ENCODE peak calls at places on chromosomes 6 and 20, in six cellular contexts. One of them, this sample, is unnamed.

GRCh38 chr6:129215916-129216525 is 333.1 kb downstream of the LAMA2 start:
- DNase-seq in astrocyte of the spinal cord: no peak
- DNase-seq in GM20000: no peak
- DNase-seq in gastrocnemius medialis: no peak
- DNase-seq in CD8-positive, alpha-beta T cell: no peak
- DNase-seq in MM.1S: no peak
- DNase-seq in this sample: no peak

GRCh38 chr6:25454141-25454540 is 175.0 kb downstream of the CARMIL1 start:
- DNase-seq in astrocyte of the spinal cord: no peak
- DNase-seq in GM20000: no peak
- DNase-seq in gastrocnemius medialis: no peak
- DNase-seq in CD8-positive, alpha-beta T cell: no peak
- DNase-seq in MM.1S: no peak
- DNase-seq in this sample: no peak

GRCh38 chr20:33541797-33542196 is 51.9 kb downstream of the CBFA2T2 start:
- DNase-seq in astrocyte of the spinal cord: no peak
- DNase-seq in GM20000: no peak
- DNase-seq in gastrocnemius medialis: no peak
- DNase-seq in CD8-positive, alpha-beta T cell: no peak
- DNase-seq in MM.1S: no peak
- DNase-seq in this sample: no peak

GRCh38 chr6:163668061-163668426 is 253.5 kb downstream of the QKI start:
- DNase-seq in astrocyte of the spinal cord: no peak
- DNase-seq in GM20000: peak; percentile 64
- DNase-seq in gastrocnemius medialis: no peak
- DNase-seq in CD8-positive, alpha-beta T cell: no peak
- DNase-seq in MM.1S: no peak
- DNase-seq in this sample: no peak

GRCh38 chr20:56554869-56555268 is 21.8 kb downstream of the FAM209B start:
- DNase-seq in astrocyte of the spinal cord: peak; percentile 97
- DNase-seq in GM20000: peak; percentile 47
- DNase-seq in gastrocnemius medialis: peak; percentile 15
- DNase-seq in CD8-positive, alpha-beta T cell: no peak
- DNase-seq in MM.1S: peak; percentile 97
- DNase-seq in this sample: peak; percentile 58

GRCh38 chr6:161031721-161032495 is 40.3 kb downstream of the MAP3K4 start:
- DNase-seq in astrocyte of the spinal cord: peak; percentile 65
- DNase-seq in GM20000: no peak
- DNase-seq in gastrocnemius medialis: no peak
- DNase-seq in CD8-positive, alpha-beta T cell: no peak
- DNase-seq in MM.1S: no peak
- DNase-seq in this sample: no peak

GRCh38 chr6:144362042-144363018 is 77.2 kb downstream of the UTRN start:
- DNase-seq in astrocyte of the spinal cord: peak; percentile 35
- DNase-seq in GM20000: no peak
- DNase-seq in gastrocnemius medialis: no peak
- DNase-seq in CD8-positive, alpha-beta T cell: no peak
- DNase-seq in MM.1S: no peak
- DNase-seq in this sample: no peak

GRCh38 chr20:58402305-58402704 is 13.3 kb downstream of the VAPB start:
- DNase-seq in astrocyte of the spinal cord: no peak
- DNase-seq in GM20000: peak; percentile 24
- DNase-seq in gastrocnemius medialis: no peak
- DNase-seq in CD8-positive, alpha-beta T cell: no peak
- DNase-seq in MM.1S: no peak
- DNase-seq in this sample: no peak

GRCh38 chr6:150184850-150185480 is 42.1 kb downstream of the PPP1R14C start:
- DNase-seq in astrocyte of the spinal cord: no peak
- DNase-seq in GM20000: no peak
- DNase-seq in gastrocnemius medialis: no peak
- DNase-seq in CD8-positive, alpha-beta T cell: no peak
- DNase-seq in MM.1S: no peak
- DNase-seq in this sample: no peak

GRCh38 chr20:10357061-10357708 is 76.8 kb downstream of the MKKS start:
- DNase-seq in astrocyte of the spinal cord: no peak
- DNase-seq in GM20000: no peak
- DNase-seq in gastrocnemius medialis: no peak
- DNase-seq in CD8-positive, alpha-beta T cell: no peak
- DNase-seq in MM.1S: no peak
- DNase-seq in this sample: no peak

GRCh38 chr6:42564496-42564890 is 664 bp downstream of the UBR2 start:
- DNase-seq in astrocyte of the spinal cord: no peak
- DNase-seq in GM20000: peak; percentile 29
- DNase-seq in gastrocnemius medialis: no peak
- DNase-seq in CD8-positive, alpha-beta T cell: no peak
- DNase-seq in MM.1S: peak; percentile 42
- DNase-seq in this sample: no peak

GRCh38 chr6:46661500-46661899 is 8.7 kb downstream of the SLC25A27 start:
- DNase-seq in astrocyte of the spinal cord: no peak
- DNase-seq in GM20000: no peak
- DNase-seq in gastrocnemius medialis: no peak
- DNase-seq in CD8-positive, alpha-beta T cell: no peak
- DNase-seq in MM.1S: no peak
- DNase-seq in this sample: no peak

GRCh38 chr20:49366687-49367086 is 88.8 kb upstream of the ZNFX1 start:
- DNase-seq in astrocyte of the spinal cord: no peak
- DNase-seq in GM20000: no peak
- DNase-seq in gastrocnemius medialis: no peak
- DNase-seq in CD8-positive, alpha-beta T cell: no peak
- DNase-seq in MM.1S: no peak
- DNase-seq in this sample: no peak

GRCh38 chr6:144423167-144423566 is 138.0 kb downstream of the UTRN start:
- DNase-seq in astrocyte of the spinal cord: peak; percentile 29
- DNase-seq in GM20000: no peak
- DNase-seq in gastrocnemius medialis: no peak
- DNase-seq in CD8-positive, alpha-beta T cell: no peak
- DNase-seq in MM.1S: no peak
- DNase-seq in this sample: no peak

GRCh38 chr6:30493643-30494250 is 4.4 kb downstream of the HLA-E start:
- DNase-seq in astrocyte of the spinal cord: no peak
- DNase-seq in GM20000: no peak
- DNase-seq in gastrocnemius medialis: no peak
- DNase-seq in CD8-positive, alpha-beta T cell: peak; percentile 73
- DNase-seq in MM.1S: no peak
- DNase-seq in this sample: no peak
- TF ChIP-seq CTCF in astrocyte of the spinal cord: no peak
- TF ChIP-seq CTCF in GM20000: peak; percentile 22
- TF ChIP-seq CTCF in gastrocnemius medialis: no peak
- TF ChIP-seq CTCF in CD8-positive, alpha-beta T cell: peak; percentile 36
- TF ChIP-seq CTCF in MM.1S: peak; percentile 17
- TF ChIP-seq CTCF in this sample: no peak

DNA sequence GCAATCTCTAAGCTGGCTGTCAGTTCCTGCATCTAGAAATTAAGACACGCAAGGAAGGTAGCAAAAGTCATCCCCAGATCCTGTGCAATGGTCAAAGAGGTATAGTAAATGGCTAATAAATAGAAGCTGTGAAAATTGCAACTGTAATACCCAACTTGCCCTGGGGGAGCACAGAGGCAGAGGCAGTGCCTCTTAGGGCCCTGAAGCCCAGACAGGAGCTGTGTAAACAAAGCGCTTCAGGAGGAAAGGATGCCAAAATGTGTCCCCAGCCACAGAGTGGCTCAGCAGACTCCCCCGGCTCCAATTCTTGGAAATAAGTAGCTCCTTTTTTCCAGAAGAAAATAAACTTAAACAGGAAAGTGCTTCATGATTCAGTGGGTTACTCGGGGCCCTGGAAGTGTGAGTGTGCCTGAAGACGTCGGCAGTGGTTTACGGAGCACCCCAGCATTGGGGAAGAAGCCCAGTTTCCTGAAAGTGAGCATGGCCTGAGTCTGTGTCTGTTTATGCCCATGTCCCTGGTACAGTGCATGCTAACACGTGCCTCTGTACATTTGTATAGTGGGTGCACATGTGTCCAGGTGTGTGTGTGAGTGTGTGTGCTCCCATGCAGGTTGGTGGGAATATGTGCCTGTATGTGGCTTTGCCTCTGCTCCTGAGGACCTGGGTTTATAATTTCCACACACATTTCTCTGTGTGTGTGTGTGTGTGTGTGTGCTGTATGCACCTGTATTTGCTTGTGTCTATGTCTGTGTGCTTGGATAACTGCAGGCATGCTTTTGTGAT is 246.7 kb downstream of the MAFB start:
- DNase-seq in astrocyte of the spinal cord: peak; percentile 19
- DNase-seq in GM20000: no peak
- DNase-seq in gastrocnemius medialis: no peak
- DNase-seq in CD8-positive, alpha-beta T cell: no peak
- DNase-seq in MM.1S: no peak
- DNase-seq in this sample: no peak
- TF ChIP-seq CTCF in astrocyte of the spinal cord: peak; percentile 22
- TF ChIP-seq CTCF in GM20000: no peak
- TF ChIP-seq CTCF in gastrocnemius medialis: no peak
- TF ChIP-seq CTCF in CD8-positive, alpha-beta T cell: no peak
- TF ChIP-seq CTCF in MM.1S: no peak
- TF ChIP-seq CTCF in this sample: no peak

GRCh38 chr6:125952764-125953501 is 3.6 kb upstream of the HINT3 start:
- DNase-seq in astrocyte of the spinal cord: no peak
- DNase-seq in GM20000: peak; percentile 28
- DNase-seq in gastrocnemius medialis: no peak
- DNase-seq in CD8-positive, alpha-beta T cell: no peak
- DNase-seq in MM.1S: peak; percentile 57
- DNase-seq in this sample: no peak

GRCh38 chr6:125951323-125951722 is 5.2 kb upstream of the HINT3 start:
- DNase-seq in astrocyte of the spinal cord: no peak
- DNase-seq in GM20000: no peak
- DNase-seq in gastrocnemius medialis: no peak
- DNase-seq in CD8-positive, alpha-beta T cell: no peak
- DNase-seq in MM.1S: no peak
- DNase-seq in this sample: no peak

GRCh38 chr6:125950293-125950692 is 6.3 kb upstream of the HINT3 start:
- DNase-seq in astrocyte of the spinal cord: no peak
- DNase-seq in GM20000: no peak
- DNase-seq in gastrocnemius medialis: no peak
- DNase-seq in CD8-positive, alpha-beta T cell: no peak
- DNase-seq in MM.1S: no peak
- DNase-seq in this sample: no peak

GRCh38 chr6:125954735-125955410 is 1.7 kb upstream of the HINT3 start:
- DNase-seq in astrocyte of the spinal cord: no peak
- DNase-seq in GM20000: no peak
- DNase-seq in gastrocnemius medialis: no peak
- DNase-seq in CD8-positive, alpha-beta T cell: no peak
- DNase-seq in MM.1S: no peak
- DNase-seq in this sample: no peak

GRCh38 chr6:125953502-125953875 is 3.1 kb upstream of the HINT3 start:
- DNase-seq in astrocyte of the spinal cord: no peak
- DNase-seq in GM20000: no peak
- DNase-seq in gastrocnemius medialis: no peak
- DNase-seq in CD8-positive, alpha-beta T cell: no peak
- DNase-seq in MM.1S: peak; percentile 90
- DNase-seq in this sample: no peak
- TF ChIP-seq CTCF in astrocyte of the spinal cord: peak; percentile 15
- TF ChIP-seq CTCF in GM20000: peak; percentile 3
- TF ChIP-seq CTCF in gastrocnemius medialis: no peak
- TF ChIP-seq CTCF in CD8-positive, alpha-beta T cell: no peak
- TF ChIP-seq CTCF in MM.1S: peak; percentile 77
- TF ChIP-seq CTCF in this sample: no peak

GRCh38 chr6:108518714-108519576 is 41.8 kb upstream of the FOXO3 start:
- DNase-seq in astrocyte of the spinal cord: peak; percentile 10
- DNase-seq in GM20000: no peak
- DNase-seq in gastrocnemius medialis: no peak
- DNase-seq in CD8-positive, alpha-beta T cell: no peak
- DNase-seq in MM.1S: peak; percentile 14
- DNase-seq in this sample: no peak
- TF ChIP-seq CTCF in astrocyte of the spinal cord: peak; percentile 58
- TF ChIP-seq CTCF in GM20000: no peak
- TF ChIP-seq CTCF in gastrocnemius medialis: no peak
- TF ChIP-seq CTCF in CD8-positive, alpha-beta T cell: no peak
- TF ChIP-seq CTCF in MM.1S: peak; percentile 56
- TF ChIP-seq CTCF in this sample: peak; percentile 8

DNA sequence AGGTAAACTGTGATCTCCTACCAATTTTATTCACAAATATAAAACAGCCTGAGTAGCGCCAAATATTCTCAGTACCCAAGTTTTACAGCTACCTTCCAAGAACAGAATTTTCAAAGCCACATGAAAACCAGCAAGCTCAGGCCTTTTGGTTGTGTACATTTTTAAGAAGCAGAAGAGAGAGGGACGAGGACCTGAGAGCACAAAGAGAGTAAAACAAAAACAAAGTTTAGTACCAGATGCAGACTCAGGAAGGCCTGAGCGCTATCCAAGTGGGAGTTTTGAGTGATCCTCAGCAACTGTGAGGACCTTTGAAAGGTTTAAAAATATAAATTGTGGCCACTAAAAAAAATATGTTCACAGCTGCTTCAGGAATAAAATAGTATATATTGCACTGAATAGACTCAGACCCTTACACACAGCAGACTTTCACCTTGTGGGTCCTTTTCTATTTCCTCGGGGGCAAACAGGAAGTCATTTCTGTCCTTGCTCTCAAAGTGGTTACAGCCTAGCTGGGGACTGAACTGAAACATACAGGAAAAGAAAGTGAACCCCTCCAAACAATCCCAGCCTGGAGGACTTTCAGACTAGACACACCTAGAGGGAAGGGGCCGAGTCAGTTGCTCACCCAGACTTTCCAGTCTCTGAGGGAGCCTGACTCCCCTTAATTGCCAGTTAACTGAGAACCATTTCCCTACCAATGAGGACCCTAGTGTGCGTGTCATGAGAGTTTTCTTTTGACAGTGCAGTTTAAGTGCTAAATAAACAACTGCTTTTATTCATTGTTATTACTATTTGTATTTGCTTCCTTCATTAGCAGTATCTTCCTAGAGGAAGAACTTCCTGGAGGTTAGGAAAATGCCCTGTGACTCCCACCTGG is 48.5 kb upstream of the NT5E start:
- DNase-seq in astrocyte of the spinal cord: no peak
- DNase-seq in GM20000: no peak
- DNase-seq in gastrocnemius medialis: no peak
- DNase-seq in CD8-positive, alpha-beta T cell: no peak
- DNase-seq in MM.1S: no peak
- DNase-seq in this sample: no peak
- TF ChIP-seq CTCF in astrocyte of the spinal cord: no peak
- TF ChIP-seq CTCF in GM20000: no peak
- TF ChIP-seq CTCF in gastrocnemius medialis: no peak
- TF ChIP-seq CTCF in CD8-positive, alpha-beta T cell: no peak
- TF ChIP-seq CTCF in MM.1S: no peak
- TF ChIP-seq CTCF in this sample: no peak

DNA sequence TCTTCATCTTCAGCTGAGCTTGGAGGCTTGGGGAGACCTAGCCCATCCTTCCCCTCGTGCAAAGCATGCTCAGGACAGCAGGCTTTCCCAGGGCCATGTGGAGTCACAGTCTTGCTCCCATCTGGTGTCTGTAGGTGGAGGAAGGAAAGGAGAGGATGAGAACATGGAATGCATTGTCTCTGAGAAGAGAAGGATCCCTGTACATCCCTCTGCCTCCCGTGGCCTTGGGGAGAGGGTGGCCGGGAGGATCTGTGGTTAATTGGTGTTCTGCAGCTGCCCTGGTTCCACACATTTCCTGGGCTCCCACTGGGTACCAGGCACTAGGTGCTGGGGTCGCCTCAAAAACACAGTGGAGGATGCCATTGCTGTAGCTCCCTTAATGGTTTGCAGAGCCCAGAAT is 134.5 kb downstream of the PHACTR3 start:
- DNase-seq in astrocyte of the spinal cord: no peak
- DNase-seq in GM20000: no peak
- DNase-seq in gastrocnemius medialis: no peak
- DNase-seq in CD8-positive, alpha-beta T cell: no peak
- DNase-seq in MM.1S: no peak
- DNase-seq in this sample: no peak
- TF ChIP-seq CTCF in astrocyte of the spinal cord: no peak
- TF ChIP-seq CTCF in GM20000: no peak
- TF ChIP-seq CTCF in gastrocnemius medialis: no peak
- TF ChIP-seq CTCF in CD8-positive, alpha-beta T cell: no peak
- TF ChIP-seq CTCF in MM.1S: no peak
- TF ChIP-seq CTCF in this sample: no peak

GRCh38 chr20:560680-561079 is 17.1 kb upstream of the CSNK2A1 start:
- DNase-seq in astrocyte of the spinal cord: no peak
- DNase-seq in GM20000: no peak
- DNase-seq in gastrocnemius medialis: no peak
- DNase-seq in CD8-positive, alpha-beta T cell: no peak
- DNase-seq in MM.1S: no peak
- DNase-seq in this sample: no peak
- TF ChIP-seq CTCF in astrocyte of the spinal cord: no peak
- TF ChIP-seq CTCF in GM20000: no peak
- TF ChIP-seq CTCF in gastrocnemius medialis: no peak
- TF ChIP-seq CTCF in CD8-positive, alpha-beta T cell: no peak
- TF ChIP-seq CTCF in MM.1S: no peak
- TF ChIP-seq CTCF in this sample: no peak